ENCODE peak calls at places on chromosomes 6 and 20, in eight cellular contexts. V is cardiac muscle cell, E is right lobe of liver, L is mucosa of descending colon, Z is left lung, M is ascending aorta, X is transverse colon, G is endothelial cell of umbilical vein. Y is an unnamed sample. For H3K9me3, the result is how much of the 10 kb centered on the place peaks cover.

GRCh38 chr6:116370717-116371383 is at the start of gene DSE:
- DNase-seq in V (peak), E (peak), Z (peak), G (peak), L (peak), X (peak), M (peak), Y (peak)

GRCh38 chr20:62156592-62157386 is 13.2 kb downstream of the SS18L1 start:
- DNase-seq in G (peak), X (peak), Z (no peak), E (peak), V (peak), L (peak), M (no peak), Y (peak)

GRCh38 chr6:36268478-36269248 is 1.2 kb upstream of the PNPLA1 start:
- DNase-seq in E (no peak), X (peak), M (no peak), G (no peak), Z (peak), L (no peak), V (no peak), Y (no peak)

GRCh38 chr6:29813809-29814208 is 13.8 kb upstream of the HLA-G start:
- DNase-seq in E (no peak), L (no peak), M (no peak), Z (no peak), X (no peak), V (no peak), G (no peak), Y (no peak)

GRCh38 chr20:32316667-32317066 is 39.2 kb downstream of the KIF3B start:
- DNase-seq in L (no peak), G (no peak), V (no peak), M (no peak), Z (no peak), E (peak), X (no peak), Y (no peak)

GRCh38 chr20:17345321-17345720 is 118.5 kb downstream of the PCSK2 start:
- DNase-seq in E (no peak), V (no peak), X (no peak), M (no peak), Z (no peak), L (no peak), G (no peak), Y (no peak)

GRCh38 chr6:57242505-57242904 is 20.4 kb upstream of the RAB23 start:
- DNase-seq in M (no peak), Z (no peak), X (no peak), V (no peak), L (no peak), E (no peak), G (peak), Y (no peak)

GRCh38 chr6:25670793-25671513 is 18.9 kb downstream of the SCGN start:
- DNase-seq in L (no peak), E (no peak), V (peak), X (no peak), M (no peak), Z (no peak), G (peak), Y (no peak)

GRCh38 chr20:10433623-10434466 is at the start of gene MKKS:
- DNase-seq in M (no peak), X (peak), E (peak), L (peak), V (peak), Z (peak), G (peak), Y (peak)

GRCh38 chr6:13302751-13303667 is 25.3 kb downstream of the TBC1D7 start:
- DNase-seq in X (peak), V (no peak), E (peak), M (peak), L (peak), Z (peak), G (peak), Y (peak)

GRCh38 chr6:45115696-45116095 is 212.4 kb upstream of the RUNX2 start:
- DNase-seq in G (peak), L (no peak), X (no peak), E (no peak), V (no peak), Z (no peak), M (no peak), Y (no peak)

GRCh38 chr20:63064745-63065711 is 58.3 kb upstream of the BHLHE23 start:
- DNase-seq in M (peak), Z (peak), E (peak), L (peak), X (no peak), V (no peak), G (no peak), Y (no peak)

GRCh38 chr20:57672164-57672563 is 37.7 kb downstream of the PMEPA1 start:
- DNase-seq in X (no peak), Z (peak), G (peak), V (peak), M (peak), L (no peak), E (no peak), Y (no peak)

GRCh38 chr6:43933111-43933885 is 163.3 kb downstream of the VEGFA start:
- DNase-seq in Z (peak), E (no peak), G (no peak), L (no peak), M (no peak), V (no peak), X (no peak), Y (no peak)

GRCh38 chr20:31677553-31678260 is 40.0 kb downstream of the COX4I2 start:
- DNase-seq in G (no peak), E (no peak), V (no peak), X (no peak), L (no peak), Z (no peak), M (no peak), Y (no peak)

GRCh38 chr20:18727032-18727508 is 86.5 kb upstream of the SCP2D1 start:
- DNase-seq in X (peak), V (no peak), M (no peak), G (no peak), Z (no peak), E (no peak), L (peak), Y (no peak)

GRCh38 chr6:31780507-31781243 is 3.5 kb upstream of the VWA7 start:
- DNase-seq in M (no peak), X (no peak), V (no peak), G (no peak), E (no peak), L (no peak), Z (no peak), Y (no peak)

GRCh38 chr6:73606428-73606827 is 47.4 kb downstream of the SLC17A5 start:
- DNase-seq in E (no peak), Z (no peak), V (no peak), L (no peak), M (no peak), G (no peak), X (no peak), Y (no peak)

GRCh38 chr6:74091133-74091793 is 395.3 kb downstream of the CD109 start:
- DNase-seq in E (no peak), M (no peak), L (no peak), V (peak), X (no peak), Z (no peak), G (peak), Y (no peak)

GRCh38 chr20:63253438-63254236 is 626 bp downstream of the NKAIN4 start:
- DNase-seq in Z (no peak), M (no peak), V (peak), X (no peak), L (no peak), E (no peak), G (no peak), Y (no peak)

GRCh38 chr20:57844626-57845596 is 135.1 kb upstream of the PMEPA1 start:
- DNase-seq in Z (no peak), V (no peak), M (no peak), L (no peak), G (no peak), E (no peak), X (no peak), Y (no peak)

GRCh38 chr6:97978855-97979271 is 695.8 kb upstream of the MMS22L start:
- DNase-seq in E (no peak), Z (no peak), V (no peak), M (no peak), G (no peak), L (no peak), X (no peak), Y (no peak)

GRCh38 chr20:58106143-58106750 is 122.2 kb downstream of the ANKRD60 start:
- DNase-seq in M (no peak), L (no peak), E (no peak), X (no peak), V (no peak), G (no peak), Z (no peak), Y (no peak)

GRCh38 chr20:43721429-43722152 is 5.2 kb downstream of the GTSF1L start:
- DNase-seq in V (peak), E (no peak), M (no peak), Z (no peak), X (no peak), L (no peak), G (no peak), Y (no peak)

GRCh38 chr20:21781446-21782075 is 76.1 kb downstream of the PAX1 start:
- DNase-seq in E (no peak), L (no peak), V (no peak), Z (no peak), M (no peak), G (no peak), X (no peak), Y (no peak)

GRCh38 chr6:121956782-121957181 is 442.7 kb upstream of the HSF2 start:
- DNase-seq in M (no peak), L (no peak), V (no peak), Z (no peak), E (no peak), X (no peak), G (no peak), Y (no peak)

GRCh38 chr6:132289761-132290160 is 111.5 kb downstream of the MOXD1 start:
- DNase-seq in V (no peak), X (no peak), E (no peak), Z (no peak), G (no peak), M (no peak), L (no peak), Y (no peak)

GRCh38 chr20:7806831-7807230 is 133.4 kb downstream of the HAO1 start:
- DNase-seq in G (no peak), L (no peak), E (no peak), V (no peak), Z (no peak), M (no peak), X (no peak), Y (no peak)

GRCh38 chr6:152124432-152125074 is 317.1 kb downstream of the ESR1 start:
- DNase-seq in G (peak), Z (no peak), L (no peak), M (no peak), E (no peak), X (no peak), V (peak), Y (no peak)

GRCh38 chr20:4161447-4162251 is 146.3 kb upstream of the RNF24 start:
- DNase-seq in G (no peak), E (no peak), X (peak), L (peak), V (no peak), M (no peak), Z (peak), Y (no peak)

GRCh38 chr6:170159040-170159965 is 131.6 kb downstream of the DLL1 start:
- DNase-seq in V (no peak), X (no peak), E (peak), M (no peak), Z (peak), G (no peak), L (no peak), Y (no peak)

GRCh38 chr6:170158296-170159039 is 132.4 kb downstream of the DLL1 start:
- DNase-seq in Z (peak), V (no peak), X (no peak), M (no peak), G (no peak), L (no peak), E (peak), Y (no peak)

GRCh38 chr6:170160628-170161611 is 130.0 kb downstream of the DLL1 start:
- DNase-seq in Z (peak), V (no peak), E (peak), M (no peak), X (no peak), L (no peak), G (no peak), Y (no peak)

GRCh38 chr6:170162011-170162770 is 128.7 kb downstream of the DLL1 start:
- DNase-seq in M (no peak), Z (peak), L (no peak), G (no peak), X (no peak), E (peak), V (no peak), Y (no peak)

DNA sequence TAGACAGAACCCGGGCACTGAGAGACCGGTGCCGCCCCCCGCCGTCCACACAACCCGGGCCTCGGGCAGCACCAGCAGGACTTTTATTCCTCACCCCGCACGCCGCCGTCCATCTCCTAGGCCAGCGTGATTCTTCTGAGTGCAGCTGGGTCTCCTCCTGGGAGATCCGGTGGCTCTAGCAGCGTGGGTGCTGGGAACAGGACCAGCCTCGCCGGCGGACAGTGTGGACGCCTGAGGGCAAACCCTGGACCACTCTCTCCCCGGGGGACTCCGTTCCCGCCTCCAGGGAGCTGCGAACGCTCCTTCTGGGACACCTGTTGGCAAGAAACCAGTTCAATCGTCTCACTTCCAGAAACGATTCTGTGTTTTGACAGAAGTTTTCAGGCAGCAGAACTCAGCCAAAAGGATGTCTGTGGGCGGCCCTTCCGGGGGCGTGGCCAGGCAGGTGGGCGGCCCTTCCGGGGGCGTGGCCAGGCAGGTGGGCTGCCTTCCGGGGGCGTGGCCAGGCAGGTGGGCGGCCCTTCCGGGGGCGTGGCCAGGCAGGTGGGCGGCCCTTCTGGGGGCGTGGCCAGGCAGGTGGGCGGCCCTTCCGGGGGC is 130.7 kb downstream of the DLL1 start:
- DNase-seq in V (no peak), X (no peak), G (no peak), M (no peak), E (peak), Z (peak), L (no peak), Y (peak)
- H3K9me3 ChIP-seq in V (under half), X (under half), G (under half), M (under half), E (under half), Z (under half), L (under half), Y (under half)

GRCh38 chr20:20491110-20491783 is 123.3 kb downstream of the INSM1 start:
- DNase-seq in M (no peak), G (peak), V (no peak), X (no peak), Z (no peak), E (no peak), L (no peak), Y (no peak)

GRCh38 chr20:20490673-20491072 is 122.8 kb downstream of the INSM1 start:
- DNase-seq in Z (no peak), E (no peak), V (no peak), M (no peak), L (no peak), G (no peak), X (no peak), Y (no peak)

GRCh38 chr20:20491784-20492145 is 123.9 kb downstream of the INSM1 start:
- DNase-seq in X (no peak), G (no peak), E (no peak), L (no peak), M (no peak), V (no peak), Z (no peak), Y (no peak)

GRCh38 chr20:20493701-20494100 is 125.8 kb downstream of the INSM1 start:
- DNase-seq in G (no peak), E (no peak), X (no peak), L (no peak), M (no peak), Z (no peak), V (no peak), Y (no peak)

GRCh38 chr20:20492521-20493334 is 124.8 kb downstream of the INSM1 start:
- DNase-seq in G (peak), X (no peak), Z (no peak), V (no peak), E (peak), M (no peak), L (no peak), Y (no peak)
- H3K4me3 ChIP-seq in G (no peak), X (no peak), Z (no peak), V (no peak), E (no peak), M (no peak), L (no peak), Y (no peak)

DNA sequence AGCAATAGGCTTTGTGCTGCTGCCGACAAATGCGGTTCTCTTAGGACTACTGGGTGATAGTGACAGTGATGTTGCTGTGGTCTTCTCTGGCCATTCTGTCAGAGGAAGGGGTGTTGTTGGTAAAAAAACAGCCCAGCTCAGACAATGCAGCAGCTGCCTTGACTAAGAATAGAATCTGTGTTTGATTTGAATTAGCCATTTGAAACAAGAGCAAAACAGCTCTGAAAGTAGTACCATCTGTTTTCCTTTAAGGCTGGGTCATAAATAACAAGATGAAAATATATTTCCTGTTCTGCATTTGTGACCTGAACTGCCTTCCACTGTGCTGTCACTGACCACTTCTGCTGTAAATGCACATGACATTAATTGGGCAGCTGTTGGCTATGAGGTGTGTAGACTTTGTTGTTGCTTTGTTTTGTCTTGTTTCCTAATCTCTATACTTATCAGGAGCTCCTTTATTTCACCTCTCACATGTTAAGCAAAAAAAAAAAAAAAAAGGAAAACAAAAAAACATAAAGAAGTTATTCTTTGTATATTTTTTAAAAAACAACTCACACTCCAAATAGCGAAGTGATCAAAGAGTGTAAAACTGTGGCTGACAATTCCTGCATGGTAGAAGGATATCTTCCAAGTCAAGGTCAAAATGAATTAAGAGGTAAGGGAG is 497.7 kb upstream of the ARID1B start:
- DNase-seq in G (peak), X (peak), V (no peak), M (no peak), E (no peak), Z (no peak), L (no peak), Y (no peak)
- H3K9me3 ChIP-seq in G (under half), X (under half), V (under half), M (under half), E (under half), Z (under half), L (under half), Y (under half)

GRCh38 chr6:157822221-157823000 is 635 bp upstream of the SNX9 start:
- DNase-seq in L (no peak), E (peak), M (no peak), V (peak), X (peak), Z (no peak), G (peak), Y (no peak)
- H3K4me3 ChIP-seq in L (no peak), E (peak), M (peak), V (peak), X (peak), Z (peak), G (no peak), Y (peak)

GRCh38 chr6:155351273-155352129 is 37.2 kb upstream of the TFB1M start:
- DNase-seq in L (no peak), E (no peak), G (no peak), V (no peak), Z (no peak), X (no peak), M (no peak), Y (no peak)

GRCh38 chr6:155347800-155348199 is 33.5 kb upstream of the TFB1M start:
- DNase-seq in M (no peak), L (no peak), V (no peak), E (no peak), X (no peak), G (no peak), Z (no peak), Y (no peak)

GRCh38 chr6:155349129-155349528 is 34.8 kb upstream of the TFB1M start:
- DNase-seq in V (no peak), M (no peak), Z (no peak), L (no peak), E (no peak), G (no peak), X (no peak), Y (no peak)

GRCh38 chr6:155352130-155352420 is 37.8 kb upstream of the TFB1M start:
- DNase-seq in E (no peak), M (no peak), X (no peak), Z (no peak), V (no peak), L (no peak), G (no peak), Y (no peak)

DNA sequence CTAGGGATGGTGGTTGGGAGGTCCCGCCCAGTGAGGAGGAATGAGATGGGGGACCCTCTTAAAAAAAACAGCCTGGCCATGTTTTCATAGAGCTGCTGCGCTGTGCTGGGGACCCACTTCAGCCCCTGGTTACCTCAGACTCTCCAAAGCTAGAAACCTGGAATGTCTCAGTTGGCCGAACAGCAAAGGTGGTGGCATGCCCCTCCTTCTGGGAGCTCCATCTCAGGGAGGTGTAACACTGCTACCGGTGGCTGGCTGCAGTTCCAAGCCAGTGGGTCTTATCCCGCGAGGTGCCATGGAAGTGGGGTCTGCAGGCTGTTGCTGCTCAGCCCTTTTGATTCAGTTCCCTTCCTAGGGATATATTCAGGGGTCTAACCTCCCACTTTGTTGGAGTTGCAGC is 35.7 kb upstream of the TFB1M start:
- DNase-seq in X (no peak), L (no peak), V (no peak), M (no peak), E (no peak), G (no peak), Z (no peak), Y (no peak)
- H3K9me3 ChIP-seq in X (under half), L (under half), V (under half), M (under half), E (under half), G (under half), Z (under half), Y (under half)

DNA sequence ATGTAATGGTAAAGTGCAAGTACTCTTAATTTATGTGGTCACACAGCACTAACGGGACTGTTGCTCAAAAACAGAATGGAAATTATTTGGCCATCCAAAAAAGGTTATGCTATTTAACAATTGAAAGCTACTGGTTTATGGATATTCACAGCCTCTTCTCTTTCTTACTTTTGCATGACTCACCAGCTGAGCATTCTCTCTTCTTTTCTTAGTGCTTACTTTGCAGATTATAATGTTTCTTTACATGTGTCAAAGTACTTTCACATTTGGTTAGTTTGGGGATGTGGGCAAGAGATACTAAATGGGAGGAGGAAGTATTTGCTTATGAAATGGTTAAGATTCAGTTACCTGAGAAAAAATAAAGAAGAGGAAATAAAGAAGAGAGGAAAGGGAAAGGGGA is 610.5 kb downstream of the HTR1B start:
- DNase-seq in G (peak), M (no peak), L (no peak), E (no peak), X (no peak), Z (no peak), V (no peak), Y (no peak)
- H3K4me3 ChIP-seq in G (no peak), M (no peak), L (no peak), E (no peak), X (no peak), Z (no peak), V (no peak), Y (no peak)

GRCh38 chr6:2327591-2327990 is 82.2 kb upstream of the GMDS start:
- DNase-seq in L (no peak), E (no peak), M (no peak), V (no peak), X (no peak), G (no peak), Z (no peak), Y (no peak)
- H3K9me3 ChIP-seq in L (half or more), E (under half), M (under half), V (under half), X (under half), G (under half), Z (under half), Y (under half)